ENCODE peak calls at places on chromosomes 11 and 22, in seven cellular contexts. One of them, this sample, is unnamed.
A peak's percentile ranks its signal among the peaks of the same experiment; 100 is the strongest.

GRCh38 chr22:47033648-47034000 is 271.2 kb downstream of the TBC1D22A start:
- DNase-seq in HFFc6: no peak
- DNase-seq in NCI-H1930: no peak
- DNase-seq in naive thymus-derived CD8-positive, alpha-beta T cell: peak; percentile 19
- DNase-seq in activated T-helper 9 cell treated with anti-CD3 and anti-CD28 coated beads, Interleukin-2, amount 50 U/mL, for 16 hours: no peak
- DNase-seq in osteocyte: no peak
- DNase-seq in AG04450: no peak
- DNase-seq in this sample: no peak

GRCh38 chr22:16958475-16958874 is 49.5 kb downstream of the GAB4 start:
- DNase-seq in NCI-H1930: no peak
- DNase-seq in naive thymus-derived CD8-positive, alpha-beta T cell: no peak
- DNase-seq in osteocyte: peak; percentile 54
- DNase-seq in AG04450: no peak
- DNase-seq in HFFc6: no peak
- DNase-seq in activated T-helper 9 cell treated with anti-CD3 and anti-CD28 coated beads, Interleukin-2, amount 50 U/mL, for 16 hours: no peak
- DNase-seq in this sample: no peak

GRCh38 chr22:49300241-49300640 is 527.4 kb downstream of the BRD1 start:
- DNase-seq in HFFc6: no peak
- DNase-seq in AG04450: no peak
- DNase-seq in naive thymus-derived CD8-positive, alpha-beta T cell: no peak
- DNase-seq in osteocyte: peak; percentile 63
- DNase-seq in NCI-H1930: no peak
- DNase-seq in activated T-helper 9 cell treated with anti-CD3 and anti-CD28 coated beads, Interleukin-2, amount 50 U/mL, for 16 hours: no peak
- DNase-seq in this sample: no peak

GRCh38 chr11:95157824-95158223 is 68.2 kb downstream of the ENDOD1 start:
- DNase-seq in naive thymus-derived CD8-positive, alpha-beta T cell: no peak
- DNase-seq in AG04450: no peak
- DNase-seq in activated T-helper 9 cell treated with anti-CD3 and anti-CD28 coated beads, Interleukin-2, amount 50 U/mL, for 16 hours: no peak
- DNase-seq in HFFc6: no peak
- DNase-seq in NCI-H1930: no peak
- DNase-seq in osteocyte: no peak
- DNase-seq in this sample: no peak

GRCh38 chr11:60910711-60911366 is 3.1 kb upstream of the TMEM109 start:
- DNase-seq in activated T-helper 9 cell treated with anti-CD3 and anti-CD28 coated beads, Interleukin-2, amount 50 U/mL, for 16 hours: no peak
- DNase-seq in HFFc6: no peak
- DNase-seq in naive thymus-derived CD8-positive, alpha-beta T cell: no peak
- DNase-seq in NCI-H1930: no peak
- DNase-seq in osteocyte: no peak
- DNase-seq in AG04450: no peak
- DNase-seq in this sample: no peak

GRCh38 chr11:108319541-108320145 is 96.8 kb downstream of the ATM start:
- DNase-seq in osteocyte: no peak
- DNase-seq in naive thymus-derived CD8-positive, alpha-beta T cell: no peak
- DNase-seq in NCI-H1930: no peak
- DNase-seq in AG04450: no peak
- DNase-seq in activated T-helper 9 cell treated with anti-CD3 and anti-CD28 coated beads, Interleukin-2, amount 50 U/mL, for 16 hours: no peak
- DNase-seq in HFFc6: peak; percentile 10
- DNase-seq in this sample: no peak

GRCh38 chr22:40525250-40525884 is 111.2 kb downstream of the MRTFA start:
- DNase-seq in HFFc6: no peak
- DNase-seq in naive thymus-derived CD8-positive, alpha-beta T cell: peak; percentile 85
- DNase-seq in osteocyte: peak; percentile 88
- DNase-seq in AG04450: no peak
- DNase-seq in NCI-H1930: no peak
- DNase-seq in activated T-helper 9 cell treated with anti-CD3 and anti-CD28 coated beads, Interleukin-2, amount 50 U/mL, for 16 hours: peak; percentile 51
- DNase-seq in this sample: no peak

GRCh38 chr11:16292167-16292859 is 64.0 kb downstream of the SOX6 start:
- DNase-seq in AG04450: no peak
- DNase-seq in NCI-H1930: no peak
- DNase-seq in naive thymus-derived CD8-positive, alpha-beta T cell: no peak
- DNase-seq in HFFc6: no peak
- DNase-seq in osteocyte: no peak
- DNase-seq in activated T-helper 9 cell treated with anti-CD3 and anti-CD28 coated beads, Interleukin-2, amount 50 U/mL, for 16 hours: no peak
- DNase-seq in this sample: no peak

GRCh38 chr11:75195164-75195962 is 44.5 kb downstream of the SLCO2B1 start:
- DNase-seq in NCI-H1930: no peak
- DNase-seq in osteocyte: no peak
- DNase-seq in HFFc6: no peak
- DNase-seq in naive thymus-derived CD8-positive, alpha-beta T cell: no peak
- DNase-seq in AG04450: no peak
- DNase-seq in activated T-helper 9 cell treated with anti-CD3 and anti-CD28 coated beads, Interleukin-2, amount 50 U/mL, for 16 hours: no peak
- DNase-seq in this sample: peak; percentile 52

GRCh38 chr22:50058338-50059184 is 463 bp upstream of the TTLL8 start:
- DNase-seq in AG04450: no peak
- DNase-seq in naive thymus-derived CD8-positive, alpha-beta T cell: no peak
- DNase-seq in activated T-helper 9 cell treated with anti-CD3 and anti-CD28 coated beads, Interleukin-2, amount 50 U/mL, for 16 hours: no peak
- DNase-seq in osteocyte: no peak
- DNase-seq in HFFc6: no peak
- DNase-seq in NCI-H1930: no peak
- DNase-seq in this sample: no peak

GRCh38 chr22:43826142-43827093 is 14.3 kb upstream of the EFCAB6 start:
- DNase-seq in activated T-helper 9 cell treated with anti-CD3 and anti-CD28 coated beads, Interleukin-2, amount 50 U/mL, for 16 hours: no peak
- DNase-seq in naive thymus-derived CD8-positive, alpha-beta T cell: peak; percentile 27
- DNase-seq in HFFc6: peak; percentile 18
- DNase-seq in osteocyte: peak; percentile 78
- DNase-seq in AG04450: no peak
- DNase-seq in NCI-H1930: no peak
- DNase-seq in this sample: no peak

GRCh38 chr11:72808415-72808814 is 5.8 kb upstream of the ATG16L2 start:
- DNase-seq in NCI-H1930: no peak
- DNase-seq in HFFc6: no peak
- DNase-seq in naive thymus-derived CD8-positive, alpha-beta T cell: no peak
- DNase-seq in osteocyte: no peak
- DNase-seq in activated T-helper 9 cell treated with anti-CD3 and anti-CD28 coated beads, Interleukin-2, amount 50 U/mL, for 16 hours: no peak
- DNase-seq in AG04450: no peak
- DNase-seq in this sample: peak; percentile 24

GRCh38 chr11:81574301-81574700 is 1159.4 kb downstream of the FAM181B start:
- DNase-seq in HFFc6: no peak
- DNase-seq in naive thymus-derived CD8-positive, alpha-beta T cell: no peak
- DNase-seq in NCI-H1930: no peak
- DNase-seq in osteocyte: no peak
- DNase-seq in activated T-helper 9 cell treated with anti-CD3 and anti-CD28 coated beads, Interleukin-2, amount 50 U/mL, for 16 hours: no peak
- DNase-seq in AG04450: no peak
- DNase-seq in this sample: no peak

GRCh38 chr11:102592634-102593581 is 32.2 kb downstream of the MMP20 start:
- DNase-seq in NCI-H1930: no peak
- DNase-seq in osteocyte: no peak
- DNase-seq in AG04450: no peak
- DNase-seq in HFFc6: no peak
- DNase-seq in activated T-helper 9 cell treated with anti-CD3 and anti-CD28 coated beads, Interleukin-2, amount 50 U/mL, for 16 hours: no peak
- DNase-seq in naive thymus-derived CD8-positive, alpha-beta T cell: no peak
- DNase-seq in this sample: peak; percentile 33

GRCh38 chr11:12602421-12602820 is 71.8 kb upstream of the TEAD1 start:
- DNase-seq in AG04450: no peak
- DNase-seq in naive thymus-derived CD8-positive, alpha-beta T cell: no peak
- DNase-seq in activated T-helper 9 cell treated with anti-CD3 and anti-CD28 coated beads, Interleukin-2, amount 50 U/mL, for 16 hours: no peak
- DNase-seq in HFFc6: no peak
- DNase-seq in NCI-H1930: no peak
- DNase-seq in osteocyte: no peak
- DNase-seq in this sample: peak; percentile 62

GRCh38 chr11:95575517-95575916 is 214.1 kb downstream of the FAM76B start:
- DNase-seq in activated T-helper 9 cell treated with anti-CD3 and anti-CD28 coated beads, Interleukin-2, amount 50 U/mL, for 16 hours: no peak
- DNase-seq in osteocyte: no peak
- DNase-seq in naive thymus-derived CD8-positive, alpha-beta T cell: no peak
- DNase-seq in NCI-H1930: no peak
- DNase-seq in AG04450: no peak
- DNase-seq in HFFc6: no peak
- DNase-seq in this sample: no peak

GRCh38 chr11:36577859-36578258 is 10.1 kb downstream of the RAG1 start:
- DNase-seq in AG04450: no peak
- DNase-seq in NCI-H1930: no peak
- DNase-seq in naive thymus-derived CD8-positive, alpha-beta T cell: no peak
- DNase-seq in activated T-helper 9 cell treated with anti-CD3 and anti-CD28 coated beads, Interleukin-2, amount 50 U/mL, for 16 hours: no peak
- DNase-seq in HFFc6: peak; percentile 2
- DNase-seq in osteocyte: no peak
- DNase-seq in this sample: peak; percentile 79

GRCh38 chr11:86591631-86592030 is 80.8 kb downstream of the ME3 start:
- DNase-seq in activated T-helper 9 cell treated with anti-CD3 and anti-CD28 coated beads, Interleukin-2, amount 50 U/mL, for 16 hours: no peak
- DNase-seq in AG04450: no peak
- DNase-seq in osteocyte: no peak
- DNase-seq in HFFc6: no peak
- DNase-seq in naive thymus-derived CD8-positive, alpha-beta T cell: no peak
- DNase-seq in NCI-H1930: no peak
- DNase-seq in this sample: no peak

GRCh38 chr22:22593964-22594656 is 35.0 kb upstream of the PRAME start:
- DNase-seq in osteocyte: peak; percentile 56
- DNase-seq in HFFc6: peak; percentile 18
- DNase-seq in activated T-helper 9 cell treated with anti-CD3 and anti-CD28 coated beads, Interleukin-2, amount 50 U/mL, for 16 hours: peak; percentile 13
- DNase-seq in NCI-H1930: peak; percentile 7
- DNase-seq in naive thymus-derived CD8-positive, alpha-beta T cell: peak; percentile 73
- DNase-seq in AG04450: peak; percentile 11
- DNase-seq in this sample: peak; percentile 3

GRCh38 chr11:59247535-59248227 is 35.0 kb upstream of the MPEG1 start:
- DNase-seq in naive thymus-derived CD8-positive, alpha-beta T cell: no peak
- DNase-seq in activated T-helper 9 cell treated with anti-CD3 and anti-CD28 coated beads, Interleukin-2, amount 50 U/mL, for 16 hours: no peak
- DNase-seq in HFFc6: no peak
- DNase-seq in osteocyte: no peak
- DNase-seq in AG04450: no peak
- DNase-seq in NCI-H1930: no peak
- DNase-seq in this sample: peak; percentile 57

GRCh38 chr22:39658367-39658766 is 87.8 kb downstream of the CACNA1I start:
- DNase-seq in activated T-helper 9 cell treated with anti-CD3 and anti-CD28 coated beads, Interleukin-2, amount 50 U/mL, for 16 hours: no peak
- DNase-seq in AG04450: no peak
- DNase-seq in naive thymus-derived CD8-positive, alpha-beta T cell: no peak
- DNase-seq in NCI-H1930: no peak
- DNase-seq in HFFc6: no peak
- DNase-seq in osteocyte: no peak
- DNase-seq in this sample: no peak

GRCh38 chr11:79441159-79441875 is 487 bp upstream of the TENM4 start:
- DNase-seq in NCI-H1930: no peak
- DNase-seq in activated T-helper 9 cell treated with anti-CD3 and anti-CD28 coated beads, Interleukin-2, amount 50 U/mL, for 16 hours: no peak
- DNase-seq in HFFc6: peak; percentile 91
- DNase-seq in naive thymus-derived CD8-positive, alpha-beta T cell: no peak
- DNase-seq in AG04450: no peak
- DNase-seq in osteocyte: no peak
- DNase-seq in this sample: no peak

GRCh38 chr11:113817162-113817561 is 37.6 kb downstream of the CLDN25 start:
- DNase-seq in activated T-helper 9 cell treated with anti-CD3 and anti-CD28 coated beads, Interleukin-2, amount 50 U/mL, for 16 hours: no peak
- DNase-seq in NCI-H1930: no peak
- DNase-seq in naive thymus-derived CD8-positive, alpha-beta T cell: no peak
- DNase-seq in HFFc6: peak; percentile 1
- DNase-seq in AG04450: no peak
- DNase-seq in osteocyte: no peak
- DNase-seq in this sample: no peak

GRCh38 chr22:27784099-27784446 is 17.5 kb downstream of the MN1 start:
- DNase-seq in naive thymus-derived CD8-positive, alpha-beta T cell: no peak
- DNase-seq in osteocyte: no peak
- DNase-seq in HFFc6: no peak
- DNase-seq in activated T-helper 9 cell treated with anti-CD3 and anti-CD28 coated beads, Interleukin-2, amount 50 U/mL, for 16 hours: no peak
- DNase-seq in AG04450: no peak
- DNase-seq in NCI-H1930: no peak
- DNase-seq in this sample: no peak

This sample was measured in NCI-H226.